ENCODE peak calls at places on chromosomes 3 and 15, in eight cellular contexts. One of them, this sample, is unnamed.

GRCh38 chr3:120306519-120307455 is 21.8 kb upstream of the GPR156 start:
- DNase-seq in brain microvascular endothelial cell: no peak
- DNase-seq in HCEC 1CT: no peak
- DNase-seq in stimulated activated CD4-positive, alpha-beta T cell treated with anti-CD3 and anti-CD28 coated beads, Interleukin-2, amount 100 ng/mL, for 48 hours: no peak
- DNase-seq in epithelial cell of esophagus: no peak
- DNase-seq in GM12891: no peak
- DNase-seq in endothelial cell of umbilical vein: no peak
- DNase-seq in neural progenitor cell: no peak
- DNase-seq in this sample: no peak

GRCh38 chr15:34855397-34855796 is 60.0 kb upstream of the ACTC1 start:
- DNase-seq in brain microvascular endothelial cell: no peak
- DNase-seq in HCEC 1CT: peak; percentile 63
- DNase-seq in stimulated activated CD4-positive, alpha-beta T cell treated with anti-CD3 and anti-CD28 coated beads, Interleukin-2, amount 100 ng/mL, for 48 hours: no peak
- DNase-seq in epithelial cell of esophagus: peak; percentile 60
- DNase-seq in GM12891: no peak
- DNase-seq in endothelial cell of umbilical vein: peak; percentile 91
- DNase-seq in neural progenitor cell: no peak
- DNase-seq in this sample: no peak

GRCh38 chr15:72358532-72359180 is 17.2 kb downstream of the HEXA start:
- DNase-seq in brain microvascular endothelial cell: peak; percentile 61
- DNase-seq in HCEC 1CT: peak; percentile 76
- DNase-seq in stimulated activated CD4-positive, alpha-beta T cell treated with anti-CD3 and anti-CD28 coated beads, Interleukin-2, amount 100 ng/mL, for 48 hours: no peak
- DNase-seq in epithelial cell of esophagus: peak; percentile 95
- DNase-seq in GM12891: no peak
- DNase-seq in endothelial cell of umbilical vein: peak; percentile 59
- DNase-seq in neural progenitor cell: no peak
- DNase-seq in this sample: no peak

GRCh38 chr15:90934949-90935751 is at the start of gene UNC45A:
- DNase-seq in brain microvascular endothelial cell: peak; percentile 68
- DNase-seq in HCEC 1CT: peak; percentile 83
- DNase-seq in stimulated activated CD4-positive, alpha-beta T cell treated with anti-CD3 and anti-CD28 coated beads, Interleukin-2, amount 100 ng/mL, for 48 hours: peak; percentile 96
- DNase-seq in epithelial cell of esophagus: peak; percentile 96
- DNase-seq in GM12891: peak; percentile 97
- DNase-seq in endothelial cell of umbilical vein: peak; percentile 87
- DNase-seq in neural progenitor cell: peak; percentile 96
- DNase-seq in this sample: peak; percentile 97

GRCh38 chr3:134392336-134392983 is 18.2 kb upstream of the AMOTL2 start:
- DNase-seq in brain microvascular endothelial cell: no peak
- DNase-seq in HCEC 1CT: no peak
- DNase-seq in stimulated activated CD4-positive, alpha-beta T cell treated with anti-CD3 and anti-CD28 coated beads, Interleukin-2, amount 100 ng/mL, for 48 hours: no peak
- DNase-seq in epithelial cell of esophagus: no peak
- DNase-seq in GM12891: no peak
- DNase-seq in endothelial cell of umbilical vein: peak; percentile 15
- DNase-seq in neural progenitor cell: no peak
- DNase-seq in this sample: no peak

GRCh38 chr15:50415752-50416404 is 8.3 kb upstream of the USP8 start:
- DNase-seq in brain microvascular endothelial cell: peak; percentile 5
- DNase-seq in HCEC 1CT: peak; percentile 7
- DNase-seq in stimulated activated CD4-positive, alpha-beta T cell treated with anti-CD3 and anti-CD28 coated beads, Interleukin-2, amount 100 ng/mL, for 48 hours: no peak
- DNase-seq in epithelial cell of esophagus: peak; percentile 41
- DNase-seq in GM12891: no peak
- DNase-seq in endothelial cell of umbilical vein: no peak
- DNase-seq in neural progenitor cell: no peak
- DNase-seq in this sample: peak; percentile 32

GRCh38 chr3:37279226-37279625 is 104.8 kb upstream of the LRRFIP2 start:
- DNase-seq in brain microvascular endothelial cell: no peak
- DNase-seq in HCEC 1CT: no peak
- DNase-seq in stimulated activated CD4-positive, alpha-beta T cell treated with anti-CD3 and anti-CD28 coated beads, Interleukin-2, amount 100 ng/mL, for 48 hours: no peak
- DNase-seq in epithelial cell of esophagus: no peak
- DNase-seq in GM12891: no peak
- DNase-seq in endothelial cell of umbilical vein: no peak
- DNase-seq in neural progenitor cell: no peak
- DNase-seq in this sample: no peak

GRCh38 chr15:81016253-81017068 is 15.7 kb downstream of the TLNRD1 start:
- DNase-seq in brain microvascular endothelial cell: no peak
- DNase-seq in HCEC 1CT: no peak
- DNase-seq in stimulated activated CD4-positive, alpha-beta T cell treated with anti-CD3 and anti-CD28 coated beads, Interleukin-2, amount 100 ng/mL, for 48 hours: no peak
- DNase-seq in epithelial cell of esophagus: no peak
- DNase-seq in GM12891: no peak
- DNase-seq in endothelial cell of umbilical vein: no peak
- DNase-seq in neural progenitor cell: no peak
- DNase-seq in this sample: no peak

GRCh38 chr3:175399156-175399840 is 540.2 kb downstream of the NAALADL2 start:
- DNase-seq in brain microvascular endothelial cell: no peak
- DNase-seq in HCEC 1CT: no peak
- DNase-seq in stimulated activated CD4-positive, alpha-beta T cell treated with anti-CD3 and anti-CD28 coated beads, Interleukin-2, amount 100 ng/mL, for 48 hours: no peak
- DNase-seq in epithelial cell of esophagus: peak; percentile 70
- DNase-seq in GM12891: no peak
- DNase-seq in endothelial cell of umbilical vein: no peak
- DNase-seq in neural progenitor cell: no peak
- DNase-seq in this sample: peak; percentile 54

GRCh38 chr15:79068790-79069189 is 21.8 kb downstream of the RASGRF1 start:
- DNase-seq in brain microvascular endothelial cell: no peak
- DNase-seq in HCEC 1CT: no peak
- DNase-seq in stimulated activated CD4-positive, alpha-beta T cell treated with anti-CD3 and anti-CD28 coated beads, Interleukin-2, amount 100 ng/mL, for 48 hours: no peak
- DNase-seq in epithelial cell of esophagus: no peak
- DNase-seq in GM12891: no peak
- DNase-seq in endothelial cell of umbilical vein: no peak
- DNase-seq in neural progenitor cell: no peak
- DNase-seq in this sample: no peak

GRCh38 chr15:44009056-44009455 is 182.3 kb downstream of the WDR76 start:
- DNase-seq in brain microvascular endothelial cell: no peak
- DNase-seq in HCEC 1CT: peak; percentile 77
- DNase-seq in stimulated activated CD4-positive, alpha-beta T cell treated with anti-CD3 and anti-CD28 coated beads, Interleukin-2, amount 100 ng/mL, for 48 hours: no peak
- DNase-seq in epithelial cell of esophagus: peak; percentile 88
- DNase-seq in GM12891: no peak
- DNase-seq in endothelial cell of umbilical vein: peak; percentile 40
- DNase-seq in neural progenitor cell: no peak
- DNase-seq in this sample: no peak

GRCh38 chr15:34243226-34243625 is 18.4 kb downstream of the EMC4 start:
- DNase-seq in brain microvascular endothelial cell: no peak
- DNase-seq in HCEC 1CT: no peak
- DNase-seq in stimulated activated CD4-positive, alpha-beta T cell treated with anti-CD3 and anti-CD28 coated beads, Interleukin-2, amount 100 ng/mL, for 48 hours: no peak
- DNase-seq in epithelial cell of esophagus: no peak
- DNase-seq in GM12891: no peak
- DNase-seq in endothelial cell of umbilical vein: peak; percentile 64
- DNase-seq in neural progenitor cell: no peak
- DNase-seq in this sample: no peak

GRCh38 chr3:2024037-2024436 is 74.6 kb upstream of the CNTN4 start:
- DNase-seq in brain microvascular endothelial cell: no peak
- DNase-seq in HCEC 1CT: no peak
- DNase-seq in stimulated activated CD4-positive, alpha-beta T cell treated with anti-CD3 and anti-CD28 coated beads, Interleukin-2, amount 100 ng/mL, for 48 hours: no peak
- DNase-seq in epithelial cell of esophagus: no peak
- DNase-seq in GM12891: no peak
- DNase-seq in endothelial cell of umbilical vein: no peak
- DNase-seq in neural progenitor cell: no peak
- DNase-seq in this sample: no peak

GRCh38 chr3:72354486-72354885 is 493.8 kb downstream of the SHQ1 start:
- DNase-seq in brain microvascular endothelial cell: no peak
- DNase-seq in HCEC 1CT: no peak
- DNase-seq in stimulated activated CD4-positive, alpha-beta T cell treated with anti-CD3 and anti-CD28 coated beads, Interleukin-2, amount 100 ng/mL, for 48 hours: no peak
- DNase-seq in epithelial cell of esophagus: no peak
- DNase-seq in GM12891: no peak
- DNase-seq in endothelial cell of umbilical vein: no peak
- DNase-seq in neural progenitor cell: no peak
- DNase-seq in this sample: no peak

GRCh38 chr15:47609693-47610092 is 107.6 kb upstream of the SEMA6D start:
- DNase-seq in brain microvascular endothelial cell: no peak
- DNase-seq in HCEC 1CT: no peak
- DNase-seq in stimulated activated CD4-positive, alpha-beta T cell treated with anti-CD3 and anti-CD28 coated beads, Interleukin-2, amount 100 ng/mL, for 48 hours: no peak
- DNase-seq in epithelial cell of esophagus: no peak
- DNase-seq in GM12891: no peak
- DNase-seq in endothelial cell of umbilical vein: no peak
- DNase-seq in neural progenitor cell: no peak
- DNase-seq in this sample: no peak

GRCh38 chr3:179281825-179282224 is 30.9 kb upstream of the KCNMB3 start:
- DNase-seq in brain microvascular endothelial cell: no peak
- DNase-seq in HCEC 1CT: no peak
- DNase-seq in stimulated activated CD4-positive, alpha-beta T cell treated with anti-CD3 and anti-CD28 coated beads, Interleukin-2, amount 100 ng/mL, for 48 hours: no peak
- DNase-seq in epithelial cell of esophagus: no peak
- DNase-seq in GM12891: no peak
- DNase-seq in endothelial cell of umbilical vein: no peak
- DNase-seq in neural progenitor cell: no peak
- DNase-seq in this sample: no peak

GRCh38 chr3:84601303-84601702 is 357.5 kb upstream of the CADM2 start:
- DNase-seq in brain microvascular endothelial cell: no peak
- DNase-seq in HCEC 1CT: no peak
- DNase-seq in stimulated activated CD4-positive, alpha-beta T cell treated with anti-CD3 and anti-CD28 coated beads, Interleukin-2, amount 100 ng/mL, for 48 hours: no peak
- DNase-seq in epithelial cell of esophagus: no peak
- DNase-seq in GM12891: no peak
- DNase-seq in endothelial cell of umbilical vein: no peak
- DNase-seq in neural progenitor cell: peak; percentile 75
- DNase-seq in this sample: peak; percentile 62

GRCh38 chr15:25616471-25616870 is 177.6 kb upstream of the UBE3A start:
- DNase-seq in brain microvascular endothelial cell: no peak
- DNase-seq in HCEC 1CT: no peak
- DNase-seq in stimulated activated CD4-positive, alpha-beta T cell treated with anti-CD3 and anti-CD28 coated beads, Interleukin-2, amount 100 ng/mL, for 48 hours: no peak
- DNase-seq in epithelial cell of esophagus: no peak
- DNase-seq in GM12891: no peak
- DNase-seq in endothelial cell of umbilical vein: no peak
- DNase-seq in neural progenitor cell: no peak
- DNase-seq in this sample: no peak

GRCh38 chr3:50610181-50610971 is 1.2 kb downstream of the CISH start:
- DNase-seq in brain microvascular endothelial cell: no peak
- DNase-seq in HCEC 1CT: no peak
- DNase-seq in stimulated activated CD4-positive, alpha-beta T cell treated with anti-CD3 and anti-CD28 coated beads, Interleukin-2, amount 100 ng/mL, for 48 hours: peak; percentile 42
- DNase-seq in epithelial cell of esophagus: no peak
- DNase-seq in GM12891: no peak
- DNase-seq in endothelial cell of umbilical vein: no peak
- DNase-seq in neural progenitor cell: no peak
- DNase-seq in this sample: no peak

GRCh38 chr3:131447349-131447748 is 55.4 kb downstream of the MRPL3 start:
- DNase-seq in brain microvascular endothelial cell: no peak
- DNase-seq in HCEC 1CT: no peak
- DNase-seq in stimulated activated CD4-positive, alpha-beta T cell treated with anti-CD3 and anti-CD28 coated beads, Interleukin-2, amount 100 ng/mL, for 48 hours: no peak
- DNase-seq in epithelial cell of esophagus: no peak
- DNase-seq in GM12891: no peak
- DNase-seq in endothelial cell of umbilical vein: no peak
- DNase-seq in neural progenitor cell: no peak
- DNase-seq in this sample: no peak

GRCh38 chr3:61565569-61565968 is 4.2 kb downstream of the PTPRG start:
- DNase-seq in brain microvascular endothelial cell: no peak
- DNase-seq in HCEC 1CT: no peak
- DNase-seq in stimulated activated CD4-positive, alpha-beta T cell treated with anti-CD3 and anti-CD28 coated beads, Interleukin-2, amount 100 ng/mL, for 48 hours: no peak
- DNase-seq in epithelial cell of esophagus: peak; percentile 69
- DNase-seq in GM12891: no peak
- DNase-seq in endothelial cell of umbilical vein: no peak
- DNase-seq in neural progenitor cell: no peak
- DNase-seq in this sample: no peak

GRCh38 chr15:42843699-42844098 is 76.9 kb downstream of the TTBK2 start:
- DNase-seq in brain microvascular endothelial cell: no peak
- DNase-seq in HCEC 1CT: no peak
- DNase-seq in stimulated activated CD4-positive, alpha-beta T cell treated with anti-CD3 and anti-CD28 coated beads, Interleukin-2, amount 100 ng/mL, for 48 hours: no peak
- DNase-seq in epithelial cell of esophagus: no peak
- DNase-seq in GM12891: no peak
- DNase-seq in endothelial cell of umbilical vein: no peak
- DNase-seq in neural progenitor cell: no peak
- DNase-seq in this sample: no peak

GRCh38 chr3:10290476-10291138 is 2.1 kb downstream of the GHRL start:
- DNase-seq in brain microvascular endothelial cell: no peak
- DNase-seq in HCEC 1CT: no peak
- DNase-seq in stimulated activated CD4-positive, alpha-beta T cell treated with anti-CD3 and anti-CD28 coated beads, Interleukin-2, amount 100 ng/mL, for 48 hours: no peak
- DNase-seq in epithelial cell of esophagus: no peak
- DNase-seq in GM12891: no peak
- DNase-seq in endothelial cell of umbilical vein: no peak
- DNase-seq in neural progenitor cell: no peak
- DNase-seq in this sample: no peak

GRCh38 chr3:126029241-126029640 is 54.7 kb downstream of the SLC41A3 start:
- DNase-seq in brain microvascular endothelial cell: no peak
- DNase-seq in HCEC 1CT: no peak
- DNase-seq in stimulated activated CD4-positive, alpha-beta T cell treated with anti-CD3 and anti-CD28 coated beads, Interleukin-2, amount 100 ng/mL, for 48 hours: no peak
- DNase-seq in epithelial cell of esophagus: no peak
- DNase-seq in GM12891: no peak
- DNase-seq in endothelial cell of umbilical vein: no peak
- DNase-seq in neural progenitor cell: no peak
- DNase-seq in this sample: no peak

GRCh38 chr15:73990250-73991005 is 1.7 kb downstream of the STOML1 start:
- DNase-seq in brain microvascular endothelial cell: no peak
- DNase-seq in HCEC 1CT: no peak
- DNase-seq in stimulated activated CD4-positive, alpha-beta T cell treated with anti-CD3 and anti-CD28 coated beads, Interleukin-2, amount 100 ng/mL, for 48 hours: no peak
- DNase-seq in epithelial cell of esophagus: no peak
- DNase-seq in GM12891: no peak
- DNase-seq in endothelial cell of umbilical vein: no peak
- DNase-seq in neural progenitor cell: no peak
- DNase-seq in this sample: no peak

GRCh38 chr15:37678124-37678523 is 256.3 kb upstream of the TMCO5A start:
- DNase-seq in brain microvascular endothelial cell: no peak
- DNase-seq in HCEC 1CT: no peak
- DNase-seq in stimulated activated CD4-positive, alpha-beta T cell treated with anti-CD3 and anti-CD28 coated beads, Interleukin-2, amount 100 ng/mL, for 48 hours: no peak
- DNase-seq in epithelial cell of esophagus: no peak
- DNase-seq in GM12891: no peak
- DNase-seq in endothelial cell of umbilical vein: no peak
- DNase-seq in neural progenitor cell: peak; percentile 69
- DNase-seq in this sample: peak; percentile 29

GRCh38 chr3:123745184-123745855 is 138.8 kb downstream of the MYLK start:
- DNase-seq in brain microvascular endothelial cell: no peak
- DNase-seq in HCEC 1CT: no peak
- DNase-seq in stimulated activated CD4-positive, alpha-beta T cell treated with anti-CD3 and anti-CD28 coated beads, Interleukin-2, amount 100 ng/mL, for 48 hours: no peak
- DNase-seq in epithelial cell of esophagus: peak; percentile 14
- DNase-seq in GM12891: no peak
- DNase-seq in endothelial cell of umbilical vein: peak; percentile 35
- DNase-seq in neural progenitor cell: no peak
- DNase-seq in this sample: peak; percentile 57

GRCh38 chr3:36124118-36124796 is 256.0 kb upstream of the STAC start:
- DNase-seq in brain microvascular endothelial cell: peak; percentile 63
- DNase-seq in HCEC 1CT: no peak
- DNase-seq in stimulated activated CD4-positive, alpha-beta T cell treated with anti-CD3 and anti-CD28 coated beads, Interleukin-2, amount 100 ng/mL, for 48 hours: no peak
- DNase-seq in epithelial cell of esophagus: peak; percentile 80
- DNase-seq in GM12891: no peak
- DNase-seq in endothelial cell of umbilical vein: no peak
- DNase-seq in neural progenitor cell: peak; percentile 83
- DNase-seq in this sample: peak; percentile 87

GRCh38 chr3:58121183-58121582 is 89.6 kb downstream of the DNASE1L3 start:
- DNase-seq in brain microvascular endothelial cell: no peak
- DNase-seq in HCEC 1CT: no peak
- DNase-seq in stimulated activated CD4-positive, alpha-beta T cell treated with anti-CD3 and anti-CD28 coated beads, Interleukin-2, amount 100 ng/mL, for 48 hours: no peak
- DNase-seq in epithelial cell of esophagus: no peak
- DNase-seq in GM12891: no peak
- DNase-seq in endothelial cell of umbilical vein: no peak
- DNase-seq in neural progenitor cell: no peak
- DNase-seq in this sample: no peak

GRCh38 chr3:46692566-46692983 is 904 bp downstream of the ALS2CL start:
- DNase-seq in brain microvascular endothelial cell: no peak
- DNase-seq in HCEC 1CT: no peak
- DNase-seq in stimulated activated CD4-positive, alpha-beta T cell treated with anti-CD3 and anti-CD28 coated beads, Interleukin-2, amount 100 ng/mL, for 48 hours: no peak
- DNase-seq in epithelial cell of esophagus: peak; percentile 98
- DNase-seq in GM12891: no peak
- DNase-seq in endothelial cell of umbilical vein: peak; percentile 13
- DNase-seq in neural progenitor cell: peak; percentile 22
- DNase-seq in this sample: peak; percentile 41

GRCh38 chr15:41928637-41929620 is 35.1 kb upstream of the SPTBN5 start:
- DNase-seq in brain microvascular endothelial cell: no peak
- DNase-seq in HCEC 1CT: no peak
- DNase-seq in stimulated activated CD4-positive, alpha-beta T cell treated with anti-CD3 and anti-CD28 coated beads, Interleukin-2, amount 100 ng/mL, for 48 hours: no peak
- DNase-seq in epithelial cell of esophagus: no peak
- DNase-seq in GM12891: no peak
- DNase-seq in endothelial cell of umbilical vein: no peak
- DNase-seq in neural progenitor cell: peak; percentile 30
- DNase-seq in this sample: no peak

GRCh38 chr3:77370413-77370812 is 330.5 kb downstream of the ROBO2 start:
- DNase-seq in brain microvascular endothelial cell: peak; percentile 78
- DNase-seq in HCEC 1CT: peak; percentile 51
- DNase-seq in stimulated activated CD4-positive, alpha-beta T cell treated with anti-CD3 and anti-CD28 coated beads, Interleukin-2, amount 100 ng/mL, for 48 hours: no peak
- DNase-seq in epithelial cell of esophagus: peak; percentile 75
- DNase-seq in GM12891: no peak
- DNase-seq in endothelial cell of umbilical vein: no peak
- DNase-seq in neural progenitor cell: no peak
- DNase-seq in this sample: no peak

GRCh38 chr15:90184786-90185704 is 16.1 kb upstream of the SEMA4B start:
- DNase-seq in brain microvascular endothelial cell: no peak
- DNase-seq in HCEC 1CT: peak; percentile 22
- DNase-seq in stimulated activated CD4-positive, alpha-beta T cell treated with anti-CD3 and anti-CD28 coated beads, Interleukin-2, amount 100 ng/mL, for 48 hours: peak; percentile 33
- DNase-seq in epithelial cell of esophagus: peak; percentile 64
- DNase-seq in GM12891: peak; percentile 78
- DNase-seq in endothelial cell of umbilical vein: no peak
- DNase-seq in neural progenitor cell: peak; percentile 84
- DNase-seq in this sample: peak; percentile 83

GRCh38 chr15:39936187-39936586 is 2.3 kb downstream of the EIF2AK4 start:
- DNase-seq in brain microvascular endothelial cell: no peak
- DNase-seq in HCEC 1CT: peak; percentile 76
- DNase-seq in stimulated activated CD4-positive, alpha-beta T cell treated with anti-CD3 and anti-CD28 coated beads, Interleukin-2, amount 100 ng/mL, for 48 hours: no peak
- DNase-seq in epithelial cell of esophagus: peak; percentile 82
- DNase-seq in GM12891: no peak
- DNase-seq in endothelial cell of umbilical vein: peak; percentile 23
- DNase-seq in neural progenitor cell: no peak
- DNase-seq in this sample: no peak

This sample was measured in GM23338.